ENCODE peak calls at places on chromosomes 1 and 21, in four cellular contexts. J is tibial artery, Q is kidney epithelial cell, S is K562. W is an unnamed sample.

GRCh38 chr1:109399326-109399957 is 1.7 kb upstream of the SORT1 start:
- DNase-seq in J (no peak), Q (no peak), S (peak; percentile 57), W (peak; percentile 56)

GRCh38 chr1:221778535-221779142 is 36.8 kb upstream of the DUSP10 start:
- DNase-seq in J (no peak), Q (no peak), S (no peak), W (no peak)

GRCh38 chr1:83704350-83704749 is 294.6 kb downstream of the TTLL7 start:
- DNase-seq in J (no peak), Q (no peak), S (no peak), W (no peak)

GRCh38 chr1:116581323-116581885 is 10.6 kb upstream of the CD58 start:
- DNase-seq in J (no peak), Q (no peak), S (no peak), W (no peak)

GRCh38 chr1:10245674-10246073 is 35.3 kb downstream of the KIF1B start:
- DNase-seq in J (no peak), Q (no peak), S (no peak), W (no peak)

GRCh38 chr1:107842241-107842640 is 122.7 kb downstream of the VAV3 start:
- DNase-seq in J (no peak), Q (no peak), S (no peak), W (no peak)

GRCh38 chr1:210328746-210329488 is at the start of gene HHAT:
- DNase-seq in J (peak; percentile 82), Q (no peak), S (no peak), W (peak; percentile 72)

GRCh38 chr1:1573843-1574720 is 581 bp downstream of the SSU72 start:
- DNase-seq in J (peak; percentile 78), Q (no peak), S (peak; percentile 86), W (peak; percentile 50)

GRCh38 chr21:45745256-45745655 is 101.7 kb downstream of the PCBP3 start:
- DNase-seq in J (no peak), Q (no peak), S (no peak), W (no peak)

GRCh38 chr1:242011879-242012674 is 13.2 kb upstream of the MAP1LC3C start:
- DNase-seq in J (no peak), Q (no peak), S (no peak), W (peak; percentile 34)

GRCh38 chr1:231774719-231775322 is 148.2 kb downstream of the DISC1 start:
- DNase-seq in J (no peak), Q (no peak), S (no peak), W (peak; percentile 53)

GRCh38 chr1:23638786-23639241 is 52.8 kb upstream of the RPL11 start:
- DNase-seq in J (no peak), Q (no peak), S (no peak), W (no peak)

DNA sequence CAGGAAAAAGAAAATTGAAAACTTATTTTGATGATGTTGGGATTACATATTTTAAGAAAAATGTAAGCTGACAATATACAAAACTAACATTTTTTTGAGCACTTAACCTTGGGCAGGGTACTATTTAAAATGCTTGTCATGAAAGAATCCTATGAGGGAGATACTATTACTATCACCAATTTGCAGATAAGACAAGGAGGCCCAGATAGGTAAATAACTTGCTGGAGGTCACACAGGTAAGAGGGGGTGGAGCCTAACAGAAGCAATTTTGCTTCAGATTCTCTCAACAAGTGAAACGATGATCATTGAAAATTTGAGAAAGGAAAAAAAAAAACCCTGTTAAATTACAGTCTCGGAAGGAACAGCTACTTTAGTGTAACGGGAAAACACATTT is 1.2 kb downstream of the GART start:
- DNase-seq in J (no peak), Q (no peak), S (no peak), W (no peak)
- H3K4me3 ChIP-seq in J (peak overlapping the region; percentile 86), Q (peak overlapping the region; percentile 95), S (peak overlapping the region; percentile 71), W (peak overlapping the region; percentile 7)

GRCh38 chr1:190416239-190416638 is 61.4 kb downstream of the BRINP3 start:
- DNase-seq in J (no peak), Q (no peak), S (no peak), W (no peak)
- TF ChIP-seq CTCF in J (no peak), Q (no peak), S (no peak), W (no peak)

GRCh38 chr1:50526431-50526830 is 103.2 kb upstream of the DMRTA2 start:
- DNase-seq in J (no peak), Q (no peak), S (no peak), W (no peak)
- H3K4me3 ChIP-seq in J (no peak overlapping the region), Q (no peak overlapping the region), S (no peak overlapping the region), W (no peak overlapping the region)

GRCh38 chr1:13697738-13698137 is 2.2 kb upstream of the PRDM2 start:
- DNase-seq in J (no peak), Q (no peak), S (no peak), W (no peak)
- TF ChIP-seq CTCF in J (no peak), Q (no peak), S (peak; percentile 20), W (no peak)

GRCh38 chr1:26530898-26531598 is 1.5 kb downstream of the RPS6KA1 start:
- DNase-seq in J (no peak), Q (peak; percentile 73), S (peak; percentile 84), W (peak; percentile 29)
- H3K4me3 ChIP-seq in J (no peak overlapping the region), Q (peak overlapping the region; percentile 82), S (peak overlapping the region; percentile 87), W (no peak overlapping the region)

DNA sequence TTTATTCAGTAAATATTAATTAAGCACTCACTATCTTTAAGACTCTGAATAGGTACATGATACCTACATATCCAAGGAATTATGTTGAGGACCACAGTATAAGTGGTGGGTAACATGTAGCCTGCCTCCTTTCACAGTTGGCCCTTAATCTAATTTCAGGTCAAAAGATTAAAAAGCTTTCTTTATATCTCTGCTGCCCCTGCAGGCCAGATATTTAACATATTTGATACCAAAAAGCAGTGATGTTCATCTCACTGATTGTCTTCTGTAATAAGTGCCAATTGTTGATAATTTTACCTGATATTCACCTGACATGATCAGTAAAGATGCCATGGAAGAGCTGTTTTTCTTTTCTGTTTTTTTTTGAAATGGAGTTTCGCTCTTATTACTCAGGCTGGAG is 36.5 kb downstream of the RLF start:
- DNase-seq in J (no peak), Q (no peak), S (no peak), W (no peak)
- TF ChIP-seq CTCF in J (no peak), Q (peak; percentile 5), S (peak; percentile 33), W (peak; percentile 28)

DNA sequence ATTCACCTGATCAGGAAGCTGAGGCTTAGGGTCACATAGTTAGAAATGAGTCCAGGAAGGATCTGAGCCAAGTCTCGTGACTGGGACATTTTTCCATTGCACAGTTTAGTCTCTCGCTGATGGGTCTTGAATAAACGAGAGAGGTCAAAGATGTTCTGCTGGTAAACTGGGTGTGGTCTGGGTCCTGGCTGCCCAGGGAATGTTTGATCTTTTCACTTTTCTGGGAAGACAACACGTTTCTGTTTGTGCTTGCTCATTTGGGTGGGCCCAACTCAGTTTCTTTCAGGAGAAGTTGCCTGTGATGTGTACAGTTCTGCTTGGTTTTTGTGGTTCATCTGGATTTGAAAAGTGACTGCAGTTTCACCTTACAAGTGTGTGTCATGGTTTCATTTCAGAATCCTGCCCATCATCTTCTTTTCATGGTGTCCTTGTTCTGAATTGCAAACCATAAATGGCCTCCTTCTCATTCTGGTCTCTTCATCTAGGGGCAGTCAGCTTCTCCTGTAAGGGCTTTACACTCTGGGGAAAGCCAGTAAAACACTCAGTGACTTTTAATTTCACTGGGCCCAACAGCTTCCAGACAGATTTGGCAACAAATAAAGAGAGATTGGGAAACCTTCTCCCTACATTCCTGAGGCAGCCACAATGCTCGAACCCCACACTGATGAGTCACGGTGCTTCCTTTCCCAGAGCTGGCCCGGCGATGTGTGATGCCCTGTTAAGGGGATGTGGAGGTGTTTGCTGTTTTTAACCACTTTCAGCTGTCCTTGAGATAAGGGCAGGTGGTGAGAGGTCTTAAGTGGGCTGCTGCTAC is 7.2 kb upstream of the TACSTD2 start:
- DNase-seq in J (peak; percentile 91), Q (peak; percentile 94), S (peak; percentile 39), W (peak; percentile 97)
- H3K4me3 ChIP-seq in J (no peak overlapping the region), Q (no peak overlapping the region), S (no peak overlapping the region), W (no peak overlapping the region)

GRCh38 chr1:119768778-119769177 is at the start of gene HMGCS2:
- DNase-seq in J (no peak), Q (no peak), S (no peak), W (no peak)

GRCh38 chr1:119773711-119774241 is 5.1 kb upstream of the HMGCS2 start:
- DNase-seq in J (no peak), Q (no peak), S (no peak), W (peak; percentile 61)

GRCh38 chr1:119772298-119772697 is 3.6 kb upstream of the HMGCS2 start:
- DNase-seq in J (no peak), Q (no peak), S (no peak), W (no peak)

GRCh38 chr1:119771770-119772169 is 3.1 kb upstream of the HMGCS2 start:
- DNase-seq in J (no peak), Q (no peak), S (no peak), W (peak; percentile 32)

DNA sequence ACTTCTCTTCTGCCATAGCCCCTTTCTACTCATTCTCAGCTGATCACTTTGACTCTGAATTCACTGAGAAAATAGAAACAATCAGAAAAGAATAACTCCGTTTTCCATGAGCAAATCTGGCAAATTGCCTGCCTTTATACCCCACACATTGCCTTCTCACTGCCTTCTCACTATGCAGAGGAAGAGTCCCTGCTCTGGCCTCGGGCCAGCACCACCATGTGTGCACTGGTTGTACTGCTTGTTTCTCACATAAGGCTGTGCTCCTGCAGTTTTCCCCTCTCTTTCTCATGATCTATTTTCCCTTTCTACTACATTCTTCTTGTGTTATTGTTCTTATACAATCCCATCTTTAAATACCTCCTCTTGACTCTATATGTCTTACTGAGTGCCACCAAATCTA is 2.3 kb upstream of the HMGCS2 start:
- DNase-seq in J (no peak), Q (no peak), S (no peak), W (no peak)
- TF ChIP-seq CTCF in J (no peak), Q (no peak), S (no peak), W (no peak)

GRCh38 chr1:9198538-9199361 is 35.8 kb upstream of the H6PD start:
- DNase-seq in J (peak; percentile 63), Q (no peak), S (no peak), W (peak; percentile 26)
- H3K4me3 ChIP-seq in J (peak overlapping the region; percentile 46), Q (peak overlapping the region; percentile 18), S (no peak overlapping the region), W (peak overlapping the region; percentile 47)

GRCh38 chr1:240790851-240791250 is 178.9 kb upstream of the GREM2 start:
- DNase-seq in J (no peak), Q (no peak), S (no peak), W (peak; percentile 54)
- TF ChIP-seq CTCF in J (no peak), Q (no peak), S (no peak), W (no peak)